ENCODE peak calls at places on chromosome 7, in four cellular contexts. H is IMR-90, B is fibroblast of the aortic adventitia, X is PC-3. J is an unnamed sample.

GRCh38 chr7:17706734-17707133 is 233.6 kb downstream of the SNX13 start:
- DNase-seq in H (peak; percentile 72), B (peak; percentile 86), X (peak; percentile 77), J (peak; percentile 43)

GRCh38 chr7:34916267-34916666 is 121.0 kb downstream of the DPY19L1 start:
- DNase-seq in H (no peak), X (no peak), B (no peak), J (no peak)

GRCh38 chr7:1669954-1670893 is at the start of gene ELFN1:
- DNase-seq in X (no peak), B (peak; percentile 40), H (peak; percentile 36), J (peak; percentile 53)

GRCh38 chr7:146090023-146090645 is 26.5 kb upstream of the CNTNAP2 start:
- DNase-seq in X (peak; percentile 67), B (peak; percentile 2), H (no peak), J (peak; percentile 44)

GRCh38 chr7:157689269-157690057 is 352.7 kb downstream of the DNAJB6 start:
- DNase-seq in X (no peak), H (no peak), B (no peak), J (no peak)

GRCh38 chr7:128259131-128260056 is 18.3 kb downstream of the LEP start:
- DNase-seq in H (peak; percentile 37), B (no peak), X (peak; percentile 86), J (no peak)

GRCh38 chr7:99365318-99366141 is 9.0 kb upstream of the ARPC1B start:
- DNase-seq in H (no peak), X (peak; percentile 49), B (no peak), J (peak; percentile 63)

GRCh38 chr7:136925556-136925955 is 57.1 kb downstream of the CHRM2 start:
- DNase-seq in X (no peak), B (peak; percentile 69), H (peak; percentile 57), J (no peak)

GRCh38 chr7:94003446-94004023 is 620 bp downstream of the BET1 start:
- DNase-seq in B (peak; percentile 39), H (peak; percentile 22), X (peak; percentile 26), J (peak; percentile 25)

GRCh38 chr7:79461660-79462059 is 8.2 kb upstream of the MAGI2 start:
- DNase-seq in B (peak; percentile 56), H (peak; percentile 91), X (peak; percentile 86), J (no peak)

GRCh38 chr7:23357190-23358093 is 58.3 kb downstream of the MALSU1 start:
- DNase-seq in X (peak; percentile 87), H (peak; percentile 56), B (peak; percentile 76), J (peak; percentile 48)

GRCh38 chr7:79820387-79820786 is 314.2 kb upstream of the GNAI1 start:
- DNase-seq in H (peak; percentile 85), X (peak; percentile 38), B (peak; percentile 76), J (no peak)

GRCh38 chr7:7190142-7190541 is 7.8 kb downstream of the C1GALT1 start:
- DNase-seq in H (peak; percentile 74), B (peak; percentile 85), X (no peak), J (no peak)

GRCh38 chr7:104951546-104951945 is 62.5 kb upstream of the KMT2E start:
- DNase-seq in X (no peak), H (peak; percentile 73), B (peak; percentile 57), J (no peak)

GRCh38 chr7:55140221-55140980 is 121.6 kb downstream of the EGFR start:
- DNase-seq in B (peak; percentile 69), X (no peak), H (peak; percentile 86), J (peak; percentile 77)

GRCh38 chr7:16295558-16295957 is 125.8 kb downstream of the CRPPA start:
- DNase-seq in B (no peak), X (no peak), H (no peak), J (no peak)

GRCh38 chr7:141511370-141512335 is 39.6 kb upstream of the AGK start:
- DNase-seq in X (no peak), H (no peak), B (no peak), J (no peak)

GRCh38 chr7:953547-954327 is 743 bp downstream of the ADAP1 start:
- DNase-seq in B (peak; percentile 28), X (peak; percentile 69), H (peak; percentile 17), J (no peak)

GRCh38 chr7:30240401-30240800 is 44.0 kb upstream of the ZNRF2 start:
- DNase-seq in X (no peak), H (no peak), B (no peak), J (no peak)

GRCh38 chr7:19665399-19666008 is 43.3 kb downstream of the POLR1F start:
- DNase-seq in B (peak; percentile 57), H (peak; percentile 50), X (peak; percentile 50), J (peak; percentile 19)

GRCh38 chr7:50531928-50532327 is 33.3 kb downstream of the DDC start:
- DNase-seq in X (peak; percentile 60), H (peak; percentile 45), B (no peak), J (no peak)

GRCh38 chr7:130292682-130293257 is at the start of gene CPA4:
- DNase-seq in H (peak; percentile 99), B (peak; percentile 99), X (peak; percentile 97), J (no peak)

GRCh38 chr7:40800771-40801170 is 666.0 kb downstream of the SUGCT start:
- DNase-seq in X (no peak), B (no peak), H (no peak), J (no peak)

GRCh38 chr7:98697083-98697482 is 80.0 kb downstream of the NPTX2 start:
- DNase-seq in H (no peak), B (no peak), X (no peak), J (no peak)

GRCh38 chr7:6649241-6649961 is 12.3 kb downstream of the ZNF316 start:
- DNase-seq in B (no peak), X (no peak), H (no peak), J (no peak)

GRCh38 chr7:158373761-158374545 is 213.7 kb downstream of the PTPRN2 start:
- DNase-seq in B (no peak), X (no peak), H (no peak), J (no peak)

GRCh38 chr7:67738-68395 is 124.5 kb upstream of the FAM20C start:
- DNase-seq in X (peak; percentile 72), B (peak; percentile 5), H (peak; percentile 29), J (no peak)

GRCh38 chr7:131110294-131111080 is 217.2 kb upstream of the MKLN1 start:
- DNase-seq in B (peak; percentile 73), H (peak; percentile 34), X (peak; percentile 27), J (no peak)

GRCh38 chr7:20183086-20183485 is 34.1 kb downstream of the MACC1 start:
- DNase-seq in X (no peak), B (no peak), H (no peak), J (no peak)

GRCh38 chr7:5077740-5078139 is 32.1 kb downstream of the RBAK start:
- DNase-seq in B (peak; percentile 13), H (peak; percentile 7), X (peak; percentile 34), J (no peak)

GRCh38 chr7:91288208-91288824 is 24.1 kb downstream of the FZD1 start:
- DNase-seq in B (no peak), X (peak; percentile 53), H (no peak), J (no peak)

GRCh38 chr7:77571791-77572190 is 34.7 kb downstream of the PTPN12 start:
- DNase-seq in X (no peak), B (no peak), H (no peak), J (no peak)

GRCh38 chr7:88141025-88141424 is 78.8 kb downstream of the SRI start:
- DNase-seq in B (no peak), X (peak; percentile 52), H (no peak), J (no peak)

GRCh38 chr7:35793225-35793579 is 7.7 kb upstream of the SEPTIN7 start:
- DNase-seq in B (peak; percentile 73), H (peak; percentile 5), X (no peak), J (no peak)

GRCh38 chr7:33836797-33837355 is 68.5 kb upstream of the BMPER start:
- DNase-seq in X (peak; percentile 51), H (peak; percentile 60), B (no peak), J (no peak)

GRCh38 chr7:158649279-158649678 is 55.3 kb downstream of the NCAPG2 start:
- DNase-seq in X (peak; percentile 91), B (peak; percentile 97), H (peak; percentile 94), J (no peak)

DNA sequence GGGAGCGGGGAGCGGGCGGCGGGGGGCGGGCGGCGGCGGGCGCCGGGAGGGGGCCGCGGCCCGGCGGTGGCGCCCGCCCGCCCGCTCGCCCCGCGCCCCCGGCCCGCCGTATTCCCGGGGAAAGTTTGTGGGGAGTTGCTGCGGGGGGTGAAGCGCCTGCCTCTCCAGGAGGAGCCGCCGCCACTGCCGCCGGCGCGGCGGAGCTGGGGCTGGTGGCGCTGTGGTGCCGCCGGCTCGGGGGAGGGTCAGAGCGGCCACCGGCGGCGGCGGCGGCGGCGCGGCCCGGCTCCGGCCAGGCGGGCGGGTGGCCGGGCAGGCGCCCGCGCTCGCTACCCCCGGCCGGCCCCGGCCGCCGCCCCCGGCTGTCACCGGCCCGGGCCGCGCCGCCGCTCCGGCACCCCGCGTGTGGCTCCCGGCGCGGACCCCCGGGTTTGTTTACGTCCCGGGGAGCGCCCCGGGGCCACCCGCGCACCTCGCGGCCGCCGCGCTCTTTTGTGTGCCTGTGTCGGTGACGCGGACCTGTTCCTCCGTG is 861 bp upstream of the CUX1 start:
- DNase-seq in B (no peak), X (peak; percentile 43), H (peak; percentile 37), J (peak; percentile 80)
- TF ChIP-seq CTCF in B (no peak), X (no peak), H (peak; percentile 34), J (peak; percentile 64)

DNA sequence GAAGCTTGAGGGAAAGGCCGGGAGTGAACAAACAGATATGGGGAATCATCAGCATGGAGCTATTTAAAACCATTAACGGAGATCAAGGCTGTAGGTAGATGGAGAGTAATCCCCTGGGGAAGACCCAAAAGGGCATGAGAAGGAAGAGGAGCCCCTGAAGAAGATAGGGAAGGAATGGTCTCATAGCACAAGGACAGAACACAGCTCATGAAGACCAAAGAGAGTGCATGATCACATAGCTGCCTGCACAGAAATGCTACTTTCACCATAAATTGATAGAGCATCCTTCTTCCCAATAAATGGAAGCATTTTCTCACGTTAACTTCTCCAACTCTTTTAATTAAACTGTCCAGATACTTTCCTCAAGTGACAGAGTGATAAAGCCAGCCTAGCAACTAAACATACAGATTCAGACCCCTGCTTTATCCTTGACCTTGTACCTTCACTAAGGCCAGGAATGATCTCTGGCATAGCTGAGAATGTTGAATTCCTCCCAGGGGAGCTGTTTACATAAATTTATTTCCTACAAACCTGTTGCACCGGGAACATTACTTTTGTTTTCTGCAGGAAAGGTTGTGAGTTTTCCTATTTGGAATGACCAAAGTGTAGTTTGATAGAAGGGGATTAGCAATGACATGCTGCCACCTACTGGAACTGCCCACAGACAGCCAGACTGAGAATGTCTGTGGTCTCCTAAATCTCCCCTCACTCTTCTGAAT is 110.8 kb upstream of the LRGUK start:
- DNase-seq in X (peak; percentile 49), B (peak; percentile 51), H (peak; percentile 39), J (peak; percentile 17)
- TF ChIP-seq CTCF in X (peak; percentile 87), B (peak; percentile 78), H (peak; percentile 67), J (peak; percentile 62)

DNA sequence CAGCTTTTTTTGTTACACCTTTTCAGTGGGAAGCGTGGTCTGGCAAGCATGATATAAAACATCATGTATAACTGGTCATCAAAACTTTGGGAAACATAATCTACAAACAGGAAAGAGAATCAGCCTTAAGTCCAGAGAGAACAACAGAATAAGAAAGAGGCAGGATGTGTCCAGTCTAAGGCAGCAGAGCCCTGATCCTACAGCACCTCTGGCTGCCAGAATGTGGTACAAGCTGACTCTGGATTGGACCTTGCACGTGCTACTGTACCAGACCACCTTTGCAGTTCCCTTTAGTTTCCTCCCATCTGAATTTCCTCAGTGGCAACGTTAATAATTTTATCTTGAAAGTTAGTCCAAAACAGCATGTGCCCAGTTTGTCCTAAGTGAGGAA is 824.6 kb upstream of the IGFBP3 start:
- DNase-seq in H (peak; percentile 21), B (no peak), X (peak; percentile 2), J (no peak)
- TF ChIP-seq CTCF in H (no peak), B (no peak), X (peak; percentile 20), J (no peak)

DNA sequence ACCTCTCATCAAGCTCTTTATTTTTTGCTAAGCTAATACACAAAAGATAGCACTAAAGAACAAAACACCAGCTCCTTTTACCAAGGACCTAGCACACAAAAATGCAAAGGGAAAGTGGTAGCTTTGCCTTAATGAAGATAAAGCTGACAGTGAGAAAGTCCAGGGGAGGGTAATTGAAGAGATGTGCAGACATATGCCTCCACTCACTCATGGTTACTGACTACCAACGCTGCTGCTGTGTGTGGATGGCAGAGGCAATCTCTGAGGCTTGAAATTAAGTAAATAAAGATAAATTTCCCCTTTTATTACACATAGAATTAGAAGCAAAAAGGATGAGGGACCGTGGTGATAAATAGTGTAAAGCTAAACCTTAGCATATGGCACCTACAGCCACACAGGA is 87.0 kb downstream of the HGF start:
- DNase-seq in B (no peak), X (no peak), H (no peak), J (no peak)
- TF ChIP-seq CTCF in B (no peak), X (no peak), H (no peak), J (no peak)

J was measured in GM13977.